ENCODE peak calls at places on chromosomes 6 and 20, in eight cellular contexts. One of them, this sample, is unnamed.

GRCh38 chr20:19427913-19428800 is 215.7 kb downstream of the SLC24A3 start:
- DNase-seq in fibroblast of lung: no peak
- DNase-seq in SK-MEL-5: no peak
- DNase-seq in SHP77: no peak
- DNase-seq in body of pancreas: no peak
- DNase-seq in dermis blood vessel endothelial cell: no peak
- DNase-seq in AG20443: no peak
- DNase-seq in fibroblast of villous mesenchyme: no peak
- DNase-seq in this sample: no peak

GRCh38 chr6:165685302-165685701 is 22.3 kb upstream of the PDE10A start:
- DNase-seq in fibroblast of lung: no peak
- DNase-seq in SK-MEL-5: no peak
- DNase-seq in SHP77: no peak
- DNase-seq in body of pancreas: no peak
- DNase-seq in dermis blood vessel endothelial cell: peak; percentile 28
- DNase-seq in AG20443: no peak
- DNase-seq in fibroblast of villous mesenchyme: no peak
- DNase-seq in this sample: no peak

GRCh38 chr6:149919834-149920225 is 3.1 kb downstream of the RAET1G start:
- DNase-seq in fibroblast of lung: no peak
- DNase-seq in SK-MEL-5: no peak
- DNase-seq in SHP77: no peak
- DNase-seq in body of pancreas: no peak
- DNase-seq in dermis blood vessel endothelial cell: no peak
- DNase-seq in AG20443: no peak
- DNase-seq in fibroblast of villous mesenchyme: no peak
- DNase-seq in this sample: no peak

GRCh38 chr6:169665289-169665688 is 36.5 kb downstream of the WDR27 start:
- DNase-seq in fibroblast of lung: no peak
- DNase-seq in SK-MEL-5: no peak
- DNase-seq in SHP77: no peak
- DNase-seq in body of pancreas: no peak
- DNase-seq in dermis blood vessel endothelial cell: no peak
- DNase-seq in AG20443: no peak
- DNase-seq in fibroblast of villous mesenchyme: no peak
- DNase-seq in this sample: no peak

GRCh38 chr6:20652691-20653479 is 118.6 kb downstream of the CDKAL1 start:
- DNase-seq in fibroblast of lung: peak; percentile 59
- DNase-seq in SK-MEL-5: no peak
- DNase-seq in SHP77: no peak
- DNase-seq in body of pancreas: no peak
- DNase-seq in dermis blood vessel endothelial cell: peak; percentile 66
- DNase-seq in AG20443: no peak
- DNase-seq in fibroblast of villous mesenchyme: peak; percentile 90
- DNase-seq in this sample: no peak

GRCh38 chr6:96649926-96650325 is 87.0 kb downstream of the FHL5 start:
- DNase-seq in fibroblast of lung: no peak
- DNase-seq in SK-MEL-5: no peak
- DNase-seq in SHP77: no peak
- DNase-seq in body of pancreas: no peak
- DNase-seq in dermis blood vessel endothelial cell: no peak
- DNase-seq in AG20443: no peak
- DNase-seq in fibroblast of villous mesenchyme: no peak
- DNase-seq in this sample: no peak

GRCh38 chr20:24382330-24382729 is 87.1 kb upstream of the SYNDIG1 start:
- DNase-seq in fibroblast of lung: no peak
- DNase-seq in SK-MEL-5: no peak
- DNase-seq in SHP77: peak; percentile 42
- DNase-seq in body of pancreas: no peak
- DNase-seq in dermis blood vessel endothelial cell: no peak
- DNase-seq in AG20443: no peak
- DNase-seq in fibroblast of villous mesenchyme: no peak
- DNase-seq in this sample: peak; percentile 7

GRCh38 chr6:5671162-5671561 is 335.6 kb downstream of the NRN1 start:
- DNase-seq in fibroblast of lung: peak; percentile 56
- DNase-seq in SK-MEL-5: no peak
- DNase-seq in SHP77: peak; percentile 95
- DNase-seq in body of pancreas: no peak
- DNase-seq in dermis blood vessel endothelial cell: peak; percentile 18
- DNase-seq in AG20443: no peak
- DNase-seq in fibroblast of villous mesenchyme: peak; percentile 72
- DNase-seq in this sample: no peak

GRCh38 chr6:1310628-1311399 is 1.1 kb upstream of the FOXQ1 start:
- DNase-seq in fibroblast of lung: no peak
- DNase-seq in SK-MEL-5: no peak
- DNase-seq in SHP77: no peak
- DNase-seq in body of pancreas: peak; percentile 63
- DNase-seq in dermis blood vessel endothelial cell: no peak
- DNase-seq in AG20443: peak; percentile 35
- DNase-seq in fibroblast of villous mesenchyme: no peak
- DNase-seq in this sample: no peak

GRCh38 chr6:43669922-43670622 is 17.5 kb downstream of the MRPS18A start:
- DNase-seq in fibroblast of lung: no peak
- DNase-seq in SK-MEL-5: peak; percentile 13
- DNase-seq in SHP77: no peak
- DNase-seq in body of pancreas: no peak
- DNase-seq in dermis blood vessel endothelial cell: no peak
- DNase-seq in AG20443: no peak
- DNase-seq in fibroblast of villous mesenchyme: peak; percentile 9
- DNase-seq in this sample: no peak

GRCh38 chr6:71248306-71248705 is 40.3 kb upstream of the OGFRL1 start:
- DNase-seq in fibroblast of lung: peak; percentile 29
- DNase-seq in SK-MEL-5: no peak
- DNase-seq in SHP77: no peak
- DNase-seq in body of pancreas: no peak
- DNase-seq in dermis blood vessel endothelial cell: peak; percentile 78
- DNase-seq in AG20443: peak; percentile 29
- DNase-seq in fibroblast of villous mesenchyme: peak; percentile 81
- DNase-seq in this sample: peak; percentile 39

GRCh38 chr6:39424831-39425230 is 102.3 kb upstream of the KCNK16 start:
- DNase-seq in fibroblast of lung: no peak
- DNase-seq in SK-MEL-5: no peak
- DNase-seq in SHP77: no peak
- DNase-seq in body of pancreas: no peak
- DNase-seq in dermis blood vessel endothelial cell: no peak
- DNase-seq in AG20443: no peak
- DNase-seq in fibroblast of villous mesenchyme: no peak
- DNase-seq in this sample: no peak

GRCh38 chr6:84280030-84280429 is 52.6 kb upstream of the CEP162 start:
- DNase-seq in fibroblast of lung: no peak
- DNase-seq in SK-MEL-5: no peak
- DNase-seq in SHP77: no peak
- DNase-seq in body of pancreas: no peak
- DNase-seq in dermis blood vessel endothelial cell: no peak
- DNase-seq in AG20443: peak; percentile 64
- DNase-seq in fibroblast of villous mesenchyme: no peak
- DNase-seq in this sample: no peak

GRCh38 chr6:96194675-96195074 is 178.9 kb downstream of the FUT9 start:
- DNase-seq in fibroblast of lung: no peak
- DNase-seq in SK-MEL-5: no peak
- DNase-seq in SHP77: no peak
- DNase-seq in body of pancreas: no peak
- DNase-seq in dermis blood vessel endothelial cell: no peak
- DNase-seq in AG20443: no peak
- DNase-seq in fibroblast of villous mesenchyme: no peak
- DNase-seq in this sample: peak; percentile 40

GRCh38 chr6:18406955-18407738 is 20.0 kb downstream of the RNF144B start:
- DNase-seq in fibroblast of lung: no peak
- DNase-seq in SK-MEL-5: no peak
- DNase-seq in SHP77: no peak
- DNase-seq in body of pancreas: no peak
- DNase-seq in dermis blood vessel endothelial cell: peak; percentile 67
- DNase-seq in AG20443: no peak
- DNase-seq in fibroblast of villous mesenchyme: no peak
- DNase-seq in this sample: no peak

GRCh38 chr6:118565317-118565960 is 17.3 kb downstream of the PLN start:
- DNase-seq in fibroblast of lung: no peak
- DNase-seq in SK-MEL-5: peak; percentile 50
- DNase-seq in SHP77: no peak
- DNase-seq in body of pancreas: no peak
- DNase-seq in dermis blood vessel endothelial cell: peak; percentile 27
- DNase-seq in AG20443: no peak
- DNase-seq in fibroblast of villous mesenchyme: no peak
- DNase-seq in this sample: peak; percentile 40

GRCh38 chr6:138926579-138926978 is 61.5 kb downstream of the REPS1 start:
- DNase-seq in fibroblast of lung: no peak
- DNase-seq in SK-MEL-5: no peak
- DNase-seq in SHP77: no peak
- DNase-seq in body of pancreas: no peak
- DNase-seq in dermis blood vessel endothelial cell: no peak
- DNase-seq in AG20443: no peak
- DNase-seq in fibroblast of villous mesenchyme: no peak
- DNase-seq in this sample: no peak

GRCh38 chr20:50982372-50982771 is 23.8 kb downstream of the MOCS3 start:
- DNase-seq in fibroblast of lung: peak; percentile 61
- DNase-seq in SK-MEL-5: peak; percentile 86
- DNase-seq in SHP77: no peak
- DNase-seq in body of pancreas: no peak
- DNase-seq in dermis blood vessel endothelial cell: peak; percentile 27
- DNase-seq in AG20443: peak; percentile 89
- DNase-seq in fibroblast of villous mesenchyme: peak; percentile 53
- DNase-seq in this sample: no peak

GRCh38 chr6:14211596-14211961 is 94.0 kb downstream of the CD83 start:
- DNase-seq in fibroblast of lung: peak; percentile 49
- DNase-seq in SK-MEL-5: no peak
- DNase-seq in SHP77: no peak
- DNase-seq in body of pancreas: peak; percentile 48
- DNase-seq in dermis blood vessel endothelial cell: peak; percentile 42
- DNase-seq in AG20443: peak; percentile 44
- DNase-seq in fibroblast of villous mesenchyme: peak; percentile 54
- DNase-seq in this sample: peak; percentile 20

GRCh38 chr6:74892091-74892490 is 313.8 kb downstream of the COL12A1 start:
- DNase-seq in fibroblast of lung: peak; percentile 79
- DNase-seq in SK-MEL-5: no peak
- DNase-seq in SHP77: no peak
- DNase-seq in body of pancreas: no peak
- DNase-seq in dermis blood vessel endothelial cell: no peak
- DNase-seq in AG20443: no peak
- DNase-seq in fibroblast of villous mesenchyme: no peak
- DNase-seq in this sample: no peak

GRCh38 chr20:33826270-33826897 is 15.2 kb downstream of the CHMP4B start:
- DNase-seq in fibroblast of lung: no peak
- DNase-seq in SK-MEL-5: no peak
- DNase-seq in SHP77: no peak
- DNase-seq in body of pancreas: peak; percentile 31
- DNase-seq in dermis blood vessel endothelial cell: no peak
- DNase-seq in AG20443: no peak
- DNase-seq in fibroblast of villous mesenchyme: no peak
- DNase-seq in this sample: no peak